ENCODE peak calls at places on chromosome X, in six cellular contexts. D, K, U, E, A and R are unnamed samples.

GRCh38 chrX:103157511-103158316 is 57.2 kb upstream of the BEX4 start:
- DNase-seq in D (peak; percentile 20), A (peak; percentile 31), E (no peak), K (peak; percentile 29), U (peak; percentile 13), R (peak; percentile 17)

GRCh38 chrX:40003071-40003981 is 94.4 kb downstream of the BCOR start:
- DNase-seq in A (no peak), U (no peak), K (no peak), E (no peak), D (no peak), R (no peak)

GRCh38 chrX:130682990-130683389 is 220.0 kb downstream of the ENOX2 start:
- DNase-seq in U (no peak), K (no peak), E (no peak), A (no peak), D (no peak), R (no peak)

GRCh38 chrX:29397506-29397905 is 810.3 kb downstream of the IL1RAPL1 start:
- DNase-seq in A (no peak), E (no peak), K (no peak), D (no peak), U (no peak), R (no peak)

GRCh38 chrX:47796433-47796906 is 40.2 kb upstream of the ZNF81 start:
- DNase-seq in D (peak; percentile 31), U (no peak), A (no peak), K (no peak), E (no peak), R (no peak)

GRCh38 chrX:53594354-53594753 is 92.2 kb downstream of the HUWE1 start:
- DNase-seq in A (no peak), K (no peak), E (no peak), U (no peak), D (no peak), R (peak; percentile 7)

GRCh38 chrX:13903405-13903804 is 86.5 kb upstream of the GPM6B start:
- DNase-seq in K (no peak), E (no peak), D (no peak), A (no peak), U (no peak), R (no peak)

GRCh38 chrX:147069926-147070325 is 255.4 kb upstream of the CXorf51A start:
- DNase-seq in A (no peak), U (no peak), K (no peak), E (no peak), D (no peak), R (no peak)

GRCh38 chrX:125198546-125198945 is 121.1 kb upstream of the TEX13C start:
- DNase-seq in D (no peak), K (no peak), E (no peak), A (no peak), U (no peak), R (no peak)

GRCh38 chrX:750263-750662 is 119.7 kb downstream of the SHOX start:
- DNase-seq in E (peak; percentile 16), U (no peak), D (no peak), A (no peak), K (no peak), R (no peak)

GRCh38 chrX:41616935-41617334 is 71.8 kb upstream of the GPR34 start:
- DNase-seq in A (no peak), D (no peak), E (no peak), K (no peak), U (no peak), R (no peak)

GRCh38 chrX:11968991-11969390 is 169.3 kb upstream of the FRMPD4 start:
- DNase-seq in D (no peak), E (no peak), K (no peak), U (no peak), A (no peak), R (no peak)

GRCh38 chrX:148310402-148311200 is 189.8 kb upstream of the AFF2 start:
- DNase-seq in K (no peak), E (peak; percentile 79), A (peak; percentile 76), D (no peak), U (no peak), R (no peak)

GRCh38 chrX:150587585-150588503 is 19.4 kb downstream of the MTM1 start:
- DNase-seq in A (peak; percentile 65), D (peak; percentile 6), E (peak; percentile 54), U (peak; percentile 38), K (peak; percentile 26), R (no peak)

GRCh38 chrX:122586831-122587230 is 597.2 kb upstream of the GRIA3 start:
- DNase-seq in U (no peak), E (no peak), A (no peak), D (no peak), K (no peak), R (no peak)

GRCh38 chrX:24426340-24426913 is 38.7 kb upstream of the PDK3 start:
- DNase-seq in U (no peak), A (no peak), K (peak; percentile 11), D (no peak), E (peak; percentile 18), R (no peak)

GRCh38 chrX:20144491-20144890 is 2.9 kb upstream of the EIF1AX start:
- DNase-seq in U (no peak), K (no peak), E (no peak), A (peak; percentile 29), D (no peak), R (no peak)